ENCODE peak calls at places on chromosomes 16 and 17, in four cellular contexts. D, A, M and J are unnamed samples.
A peak's percentile ranks its signal among the peaks of the same experiment; 100 is the strongest.

GRCh38 chr17:79132271-79133064 is 57.8 kb downstream of the ENGASE start:
- DNase-seq in D (no peak), A (no peak), M (no peak), J (no peak)

GRCh38 chr17:9928601-9929341 is 23.7 kb upstream of the RCVRN start:
- DNase-seq in D (peak; percentile 81), A (peak; percentile 96), M (no peak), J (peak; percentile 48)

GRCh38 chr16:81634380-81635121 is 144.5 kb upstream of the PLCG2 start:
- DNase-seq in D (peak; percentile 81), A (peak; percentile 73), M (no peak), J (no peak)

GRCh38 chr16:82650804-82651203 is 24.0 kb downstream of the CDH13 start:
- DNase-seq in D (no peak), A (no peak), M (no peak), J (no peak)

GRCh38 chr16:51408357-51408756 is 257.3 kb upstream of the SALL1 start:
- DNase-seq in D (no peak), A (peak; percentile 61), M (no peak), J (no peak)

GRCh38 chr16:8849411-8850011 is 19.3 kb downstream of the CARHSP1 start:
- DNase-seq in D (no peak), A (no peak), M (peak; percentile 84), J (no peak)

GRCh38 chr17:58329035-58329807 is 626 bp upstream of the TSPOAP1 start:
- DNase-seq in D (peak; percentile 46), A (no peak), M (no peak), J (no peak)

GRCh38 chr17:58228679-58229078 is 9.6 kb upstream of the MKS1 start:
- DNase-seq in D (no peak), A (no peak), M (no peak), J (no peak)

GRCh38 chr17:6787081-6787693 is 11.2 kb downstream of the FBXO39 start:
- DNase-seq in D (no peak), A (no peak), M (no peak), J (no peak)

GRCh38 chr17:72931163-72931562 is 161.3 kb downstream of the SLC39A11 start:
- DNase-seq in D (no peak), A (no peak), M (no peak), J (no peak)

GRCh38 chr17:57782051-57782490 is 37.0 kb upstream of the CCDC182 start:
- DNase-seq in D (peak; percentile 20), A (no peak), M (no peak), J (no peak)

GRCh38 chr17:4839965-4840892 is 7.1 kb downstream of the MINK1 start:
- DNase-seq in D (no peak), A (peak; percentile 67), M (no peak), J (no peak)

GRCh38 chr17:2063306-2064146 is 8.6 kb downstream of the HIC1 start:
- DNase-seq in D (no peak), A (peak; percentile 72), M (no peak), J (no peak)

GRCh38 chr16:69179255-69180010 is 7.5 kb upstream of the SNTB2 start:
- DNase-seq in D (no peak), A (peak; percentile 84), M (no peak), J (peak; percentile 98)

GRCh38 chr16:19432429-19432828 is 14.7 kb downstream of the TMC5 start:
- DNase-seq in D (no peak), A (no peak), M (no peak), J (peak; percentile 70)

GRCh38 chr16:81478876-81479496 is 34.4 kb downstream of the CMIP start:
- DNase-seq in D (no peak), A (no peak), M (no peak), J (no peak)

GRCh38 chr17:17186551-17187505 is 19.3 kb downstream of the PLD6 start:
- DNase-seq in D (no peak), A (no peak), M (no peak), J (no peak)

GRCh38 chr17:29292071-29292991 is 1.6 kb downstream of the NUFIP2 start:
- DNase-seq in D (peak; percentile 78), A (peak; percentile 15), M (no peak), J (no peak)

GRCh38 chr17:2853111-2853721 is 57.0 kb downstream of the RAP1GAP2 start:
- DNase-seq in D (peak; percentile 72), A (peak; percentile 49), M (no peak), J (no peak)

GRCh38 chr16:21685034-21685455 is 21.3 kb downstream of the OTOA start:
- DNase-seq in D (peak; percentile 79), A (no peak), M (no peak), J (no peak)

GRCh38 chr16:69440236-69440635 is 15.8 kb downstream of the CYB5B start:
- DNase-seq in D (no peak), A (no peak), M (no peak), J (no peak)

GRCh38 chr16:85176541-85177447 is 64.5 kb upstream of the CIBAR2 start:
- DNase-seq in D (no peak), A (peak; percentile 52), M (no peak), J (no peak)

GRCh38 chr16:49671325-49671724 is 184.6 kb downstream of the ZNF423 start:
- DNase-seq in D (no peak), A (no peak), M (no peak), J (no peak)

GRCh38 chr17:53032861-53033271 is 789.9 kb upstream of the KIF2B start:
- DNase-seq in D (peak; percentile 87), A (peak; percentile 0), M (no peak), J (peak; percentile 42)

GRCh38 chr16:54649846-54650245 is 280.8 kb upstream of the IRX5 start:
- DNase-seq in D (no peak), A (no peak), M (no peak), J (peak; percentile 96)

GRCh38 chr17:333626-334396 is 18.8 kb downstream of the RPH3AL start:
- DNase-seq in D (peak; percentile 74), A (peak; percentile 33), M (peak; percentile 40), J (no peak)

GRCh38 chr17:58960068-58960467 is 146.6 kb downstream of the TRIM37 start:
- DNase-seq in D (no peak), A (peak; percentile 74), M (no peak), J (peak; percentile 91)

GRCh38 chr17:39916918-39917317 is 1.5 kb downstream of the GSDMB start:
- DNase-seq in D (no peak), A (peak; percentile 26), M (no peak), J (no peak)
- TF ChIP-seq CTCF in D (peak; percentile 25), A (peak; percentile 26), M (no peak), J (no peak)

GRCh38 chr16:53081686-53082407 is 27.1 kb downstream of the CHD9 start:
- DNase-seq in D (no peak), A (no peak), M (no peak), J (no peak)

GRCh38 chr16:53082509-53082908 is 27.7 kb downstream of the CHD9 start:
- DNase-seq in D (no peak), A (no peak), M (no peak), J (no peak)

GRCh38 chr16:53083123-53083522 is 28.3 kb downstream of the CHD9 start:
- DNase-seq in D (no peak), A (peak; percentile 43), M (no peak), J (no peak)

GRCh38 chr16:53080345-53081031 is 25.7 kb downstream of the CHD9 start:
- DNase-seq in D (no peak), A (peak; percentile 89), M (peak; percentile 92), J (peak; percentile 52)

DNA sequence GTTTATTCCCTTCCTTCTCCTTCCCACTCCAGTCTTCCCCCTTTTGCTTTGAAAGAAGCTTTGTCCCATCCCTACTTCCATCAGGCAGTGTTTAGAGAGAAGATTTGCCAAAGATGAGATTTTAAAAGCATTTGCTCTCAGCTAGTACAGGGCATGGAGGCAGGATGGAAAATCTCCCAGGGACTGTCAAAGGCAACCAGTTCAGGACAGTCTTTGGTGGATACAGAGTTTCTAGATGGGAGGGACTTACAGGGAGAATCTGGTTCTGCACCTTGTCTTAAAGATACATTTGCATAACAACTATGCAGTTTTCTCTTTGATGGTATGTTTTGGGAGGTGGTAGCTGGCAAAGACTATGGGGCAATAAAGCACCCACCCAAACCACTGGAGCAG is 26.2 kb downstream of the CHD9 start:
- DNase-seq in D (no peak), A (no peak), M (no peak), J (no peak)
- H3K4me3 ChIP-seq in D (no peak overlapping the region), A (no peak overlapping the region), M (no peak overlapping the region), J (no peak overlapping the region)

GRCh38 chr16:1932050-1933028 is 10.7 kb downstream of the MSRB1 start:
- DNase-seq in D (peak; percentile 58), A (no peak), M (peak; percentile 61), J (no peak)
- TF ChIP-seq CTCF in D (peak; percentile 31), A (peak; percentile 5), M (peak; percentile 35), J (peak; percentile 56)

GRCh38 chr16:2186505-2186904 is 9.9 kb downstream of the CASKIN1 start:
- DNase-seq in D (no peak), A (no peak), M (no peak), J (no peak)

GRCh38 chr16:2183671-2184070 is 12.7 kb downstream of the CASKIN1 start:
- DNase-seq in D (no peak), A (no peak), M (no peak), J (no peak)

GRCh38 chr16:2186064-2186463 is 10.3 kb downstream of the CASKIN1 start:
- DNase-seq in D (no peak), A (no peak), M (no peak), J (no peak)

GRCh38 chr16:2184346-2184745 is 12.1 kb downstream of the CASKIN1 start:
- DNase-seq in D (no peak), A (no peak), M (no peak), J (no peak)

DNA sequence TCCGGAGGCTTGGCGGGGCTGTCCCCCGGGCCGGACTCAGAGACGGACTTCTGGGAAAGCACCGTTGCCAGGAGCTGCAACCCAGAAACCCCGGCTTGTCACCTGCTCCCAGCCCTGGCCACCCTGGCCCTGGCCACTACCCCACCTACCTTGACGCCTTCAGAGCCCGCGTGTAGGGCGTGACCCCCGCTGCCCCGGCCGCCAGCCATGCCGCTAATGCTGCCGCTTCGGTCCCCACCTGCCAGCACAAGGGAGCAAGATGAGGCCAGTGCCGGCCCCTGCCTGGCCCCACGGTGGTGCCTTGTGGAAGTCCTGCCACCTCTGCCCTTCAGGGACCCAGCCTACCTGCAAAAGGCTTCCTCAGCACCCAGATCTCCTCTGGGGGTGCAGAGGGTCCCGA is 11.4 kb downstream of the CASKIN1 start:
- DNase-seq in D (no peak), A (no peak), M (no peak), J (no peak)
- H3K4me3 ChIP-seq in D (no peak overlapping the region), A (no peak overlapping the region), M (no peak overlapping the region), J (no peak overlapping the region)

GRCh38 chr17:76271669-76272540 is 6.8 kb downstream of the UBALD2 start:
- DNase-seq in D (no peak), A (no peak), M (no peak), J (no peak)
- TF ChIP-seq CTCF in D (no peak), A (no peak), M (no peak), J (no peak)

GRCh38 chr17:41666336-41666680 is 22.4 kb upstream of the EIF1 start:
- DNase-seq in D (peak; percentile 41), A (peak; percentile 78), M (no peak), J (no peak)

GRCh38 chr17:41666708-41667279 is 21.9 kb upstream of the EIF1 start:
- DNase-seq in D (peak; percentile 85), A (peak; percentile 61), M (no peak), J (no peak)

GRCh38 chr17:41667280-41668008 is 21.2 kb upstream of the EIF1 start:
- DNase-seq in D (no peak), A (no peak), M (no peak), J (no peak)

GRCh38 chr17:41676058-41676419 is 12.6 kb upstream of the EIF1 start:
- DNase-seq in D (no peak), A (no peak), M (no peak), J (no peak)

GRCh38 chr17:41672153-41672552 is 16.5 kb upstream of the EIF1 start:
- DNase-seq in D (no peak), A (no peak), M (no peak), J (no peak)
- H3K4me3 ChIP-seq in D (no peak overlapping the region), A (no peak overlapping the region), M (no peak overlapping the region), J (no peak overlapping the region)

GRCh38 chr17:60601443-60602384 is 1.7 kb downstream of the PPM1D start:
- DNase-seq in D (peak; percentile 75), A (peak; percentile 81), M (no peak), J (peak; percentile 39)
- TF ChIP-seq CTCF in D (no peak), A (no peak), M (peak; percentile 61), J (no peak)